ENCODE peak calls at places on chromosomes 12 and 14, in six cellular contexts. M is adipocyte; L is CD4-positive, CD25-positive, alpha-beta regulatory T cell; G is HAP-1; X is CD4-positive, alpha-beta memory T cell; V is pancreas. C is an unnamed sample. For H3K9me3 and H3K4me1, the result is how much of the 10 kb centered on the place peaks cover.

GRCh38 chr12:52062167-52063080 is 7.4 kb upstream of the ATG101 start:
- DNase-seq in M (no peak), L (no peak), G (no peak), X (no peak), V (no peak), C (no peak)

GRCh38 chr12:29792132-29792531 is 8.4 kb upstream of the TMTC1 start:
- DNase-seq in M (no peak), L (no peak), G (no peak), X (no peak), V (no peak), C (no peak)

GRCh38 chr14:50719911-50720759 is 52.0 kb upstream of the SAV1 start:
- DNase-seq in M (peak), L (no peak), G (no peak), X (no peak), V (no peak), C (no peak)

GRCh38 chr14:71143391-71144290 is 236.4 kb downstream of the PCNX1 start:
- DNase-seq in M (peak), L (no peak), G (peak), X (peak), V (no peak), C (no peak)

GRCh38 chr14:68591786-68592185 is 201.1 kb downstream of the ZFP36L1 start:
- DNase-seq in M (no peak), L (no peak), G (no peak), X (no peak), V (no peak), C (no peak)

GRCh38 chr14:40312296-40312695 is 880.1 kb upstream of the FBXO33 start:
- DNase-seq in M (no peak), L (no peak), G (no peak), X (no peak), V (no peak), C (no peak)

GRCh38 chr14:38125484-38125912 is 82.2 kb upstream of the SSTR1 start:
- DNase-seq in M (no peak), L (no peak), G (no peak), X (no peak), V (peak), C (peak)

GRCh38 chr14:44316647-44317432 is 190.2 kb downstream of the FSCB start:
- DNase-seq in M (peak), L (no peak), G (peak), X (no peak), V (no peak), C (no peak)

GRCh38 chr12:55072093-55072492 is 52.3 kb downstream of the NEUROD4 start:
- DNase-seq in M (no peak), L (peak), G (peak), X (peak), V (peak), C (peak)

GRCh38 chr12:70444903-70445302 is 78.8 kb downstream of the KCNMB4 start:
- DNase-seq in M (no peak), L (no peak), G (no peak), X (no peak), V (no peak), C (no peak)

GRCh38 chr12:70451528-70451927 is 85.4 kb downstream of the KCNMB4 start:
- DNase-seq in M (no peak), L (no peak), G (no peak), X (no peak), V (no peak), C (no peak)

GRCh38 chr12:70448371-70448770 is 82.3 kb downstream of the KCNMB4 start:
- DNase-seq in M (no peak), L (no peak), G (no peak), X (no peak), V (no peak), C (no peak)

GRCh38 chr12:70449758-70450341 is 83.8 kb downstream of the KCNMB4 start:
- DNase-seq in M (no peak), L (no peak), G (no peak), X (no peak), V (no peak), C (no peak)

DNA sequence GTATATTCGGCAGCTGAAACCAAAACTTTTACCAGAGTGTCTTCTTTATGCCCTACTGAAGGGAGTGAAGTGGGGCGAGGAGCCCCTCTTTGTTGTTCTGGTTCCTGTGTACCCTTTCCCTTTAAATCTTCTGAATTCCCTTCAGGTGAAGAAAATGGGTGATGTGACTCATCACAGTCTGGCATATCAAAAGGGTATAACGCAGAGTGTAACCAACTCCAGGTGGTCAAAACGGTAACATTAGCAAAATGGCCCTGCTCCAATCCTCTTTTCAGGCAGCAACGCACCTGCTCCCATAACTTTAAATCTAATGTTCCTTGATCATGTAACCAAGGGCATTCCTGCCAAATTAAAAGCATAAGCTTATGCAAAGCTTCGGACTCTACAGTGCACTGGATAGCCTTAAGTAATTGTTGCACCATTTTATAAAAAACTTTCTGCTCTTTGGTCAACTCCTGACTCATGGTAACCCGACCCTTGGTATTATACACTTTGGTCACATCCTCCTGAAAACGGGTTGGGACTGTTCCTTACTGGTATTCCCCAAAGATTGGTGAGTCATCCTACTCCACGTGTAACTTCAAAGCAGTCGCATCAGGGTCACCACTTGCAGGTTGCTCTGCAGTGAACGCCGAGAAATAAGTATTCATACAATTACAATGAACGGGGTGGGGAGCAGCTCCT is 83.1 kb downstream of the KCNMB4 start:
- DNase-seq in M (peak), L (no peak), G (no peak), X (no peak), V (no peak), C (no peak)
- H3K9me3 ChIP-seq in M (under half), L (under half), G (under half), X (under half), V (under half), C (under half)

GRCh38 chr14:72946491-72946890 is 20.2 kb downstream of the DCAF4 start:
- DNase-seq in M (peak), L (no peak), G (no peak), X (no peak), V (no peak), C (no peak)
- H3K4me1 ChIP-seq in M (under half), L (under half), G (under half), X (under half), V (under half), C (under half)

GRCh38 chr12:132940071-132940719 is 15.9 kb downstream of the ZNF605 start:
- DNase-seq in M (no peak), L (no peak), G (no peak), X (no peak), V (no peak), C (no peak)
- H3K9me3 ChIP-seq in M (half or more), L (under half), G (under half), X (under half), V (under half), C (under half)

DNA sequence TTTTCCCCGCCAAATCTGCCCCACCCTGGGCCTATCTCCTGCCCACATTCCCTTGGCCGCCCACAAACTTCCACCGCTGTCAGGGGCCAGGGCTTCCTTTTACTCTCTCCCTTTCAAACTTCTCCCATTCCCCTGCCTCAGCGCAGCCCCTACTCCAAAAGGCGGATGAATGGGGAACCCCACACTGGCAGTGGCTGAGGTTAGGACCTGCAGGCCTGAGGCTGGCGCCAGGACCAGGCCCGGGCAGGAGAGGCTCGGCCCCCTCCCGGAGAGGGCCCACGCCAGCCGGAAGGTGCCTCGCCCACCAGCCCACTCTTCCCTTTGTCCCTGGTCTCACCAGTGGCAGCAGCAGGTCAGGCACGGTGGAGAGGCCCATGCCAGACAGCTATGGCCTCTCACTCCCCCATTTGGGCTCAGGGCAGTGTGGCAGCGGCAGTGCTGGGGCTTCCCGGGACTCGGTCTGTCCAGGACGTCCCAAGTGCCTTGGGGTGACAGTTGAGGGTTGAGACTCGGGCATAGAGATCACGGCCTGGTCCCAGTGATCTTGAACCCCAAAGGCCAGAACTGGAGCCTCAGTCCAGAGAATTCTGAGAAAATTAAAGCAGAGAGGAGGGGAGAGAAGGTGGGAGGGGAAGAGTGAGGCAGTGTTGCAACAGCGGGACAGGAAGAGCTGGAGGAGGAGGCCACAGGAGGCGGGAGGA is at the start of gene TNFRSF1A:
- DNase-seq in M (peak), L (no peak), G (peak), X (peak), V (peak), C (no peak)
- H3K4me1 ChIP-seq in M (half or more), L (half or more), G (under half), X (half or more), V (under half), C (under half)

GRCh38 chr12:132292328-132293319 is 36.8 kb downstream of the GALNT9 start:
- DNase-seq in M (no peak), L (no peak), G (no peak), X (no peak), V (no peak), C (no peak)

GRCh38 chr12:132296063-132296462 is 33.3 kb downstream of the GALNT9 start:
- DNase-seq in M (no peak), L (no peak), G (no peak), X (no peak), V (no peak), C (no peak)

GRCh38 chr12:132291402-132292175 is 37.8 kb downstream of the GALNT9 start:
- DNase-seq in M (no peak), L (no peak), G (no peak), X (no peak), V (no peak), C (no peak)

GRCh38 chr12:132295101-132295526 is 34.3 kb downstream of the GALNT9 start:
- DNase-seq in M (no peak), L (no peak), G (no peak), X (no peak), V (no peak), C (no peak)

GRCh38 chr12:132294121-132295034 is 35.0 kb downstream of the GALNT9 start:
- DNase-seq in M (no peak), L (no peak), G (no peak), X (no peak), V (no peak), C (no peak)
- H3K9me3 ChIP-seq in M (under half), L (under half), G (under half), X (under half), V (under half), C (under half)

DNA sequence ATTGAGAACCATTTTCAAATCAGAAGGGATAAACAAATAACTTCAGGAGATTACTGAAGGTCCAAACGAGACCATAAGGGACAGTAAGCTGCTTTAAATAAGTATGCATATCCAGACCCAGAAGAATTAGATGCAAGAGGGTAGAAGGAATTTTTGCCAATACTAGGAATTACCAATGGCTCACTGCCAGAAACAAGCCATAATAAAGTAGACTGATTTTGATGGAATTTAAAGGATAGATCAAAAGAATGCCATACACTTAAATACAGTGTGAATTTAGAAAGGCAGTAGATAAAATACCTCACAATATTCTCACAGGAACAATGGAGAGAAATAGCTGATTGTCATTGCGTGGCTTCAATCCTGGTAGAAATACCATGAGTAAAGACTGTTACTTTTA is 5.3 kb downstream of the ANKS1B start:
- DNase-seq in M (no peak), L (no peak), G (no peak), X (no peak), V (no peak), C (no peak)
- H3K4me1 ChIP-seq in M (under half), L (under half), G (under half), X (under half), V (under half), C (under half)

GRCh38 chr14:105837349-105838063 is 311.1 kb downstream of the TMEM121 start:
- DNase-seq in M (no peak), L (no peak), G (no peak), X (no peak), V (no peak), C (no peak)

GRCh38 chr14:105838107-105838506 is 311.7 kb downstream of the TMEM121 start:
- DNase-seq in M (no peak), L (no peak), G (no peak), X (no peak), V (no peak), C (no peak)

GRCh38 chr14:105839425-105840265 is 313.3 kb downstream of the TMEM121 start:
- DNase-seq in M (no peak), L (no peak), G (no peak), X (no peak), V (no peak), C (no peak)

GRCh38 chr14:105840266-105841021 is 314.1 kb downstream of the TMEM121 start:
- DNase-seq in M (no peak), L (no peak), G (no peak), X (no peak), V (no peak), C (peak)

GRCh38 chr14:105838591-105839424 is 312.4 kb downstream of the TMEM121 start:
- DNase-seq in M (no peak), L (no peak), G (no peak), X (no peak), V (no peak), C (no peak)
- H3K9me3 ChIP-seq in M (under half), L (under half), G (under half), X (under half), V (under half), C (under half)

GRCh38 chr12:49885663-49886461 is 17.8 kb downstream of the FAIM2 start:
- DNase-seq in M (no peak), L (no peak), G (no peak), X (no peak), V (no peak), C (no peak)
- H3K4me1 ChIP-seq in M (under half), L (under half), G (under half), X (under half), V (under half), C (under half)